ENCODE peak calls at places on chromosome 10, in seven cellular contexts. J is stimulated activated CD8-positive, alpha-beta memory T cell treated with anti-CD3 and anti-CD28 coated beads, Interleukin-12 subunit alpha, Interleukin-12 subunit beta, amount 100 ng/mL, for 4 hours; C is H54; P is AML-193; W is lower leg skin; I is A549; M is NCI-H446 treated with DMSO at 0.1 percent for 48 hours. O is an unnamed sample.

GRCh38 chr10:93079663-93080349 is 6.1 kb downstream of the CYP26A1 start:
- DNase-seq in W (peak), C (no peak), I (no peak), P (no peak), M (no peak), J (no peak), O (no peak)

GRCh38 chr10:127161482-127161881 is 34.9 kb downstream of the INSYN2A start:
- DNase-seq in W (no peak), C (no peak), P (no peak), J (no peak), I (no peak), M (no peak), O (no peak)

GRCh38 chr10:79405995-79406515 is 39.4 kb downstream of the ZCCHC24 start:
- DNase-seq in J (no peak), I (no peak), P (no peak), C (no peak), M (no peak), W (no peak), O (no peak)

GRCh38 chr10:6579193-6579903 is 728 bp downstream of the PRKCQ start:
- DNase-seq in P (no peak), M (no peak), I (no peak), J (no peak), C (no peak), W (no peak), O (no peak)

GRCh38 chr10:24518411-24518810 is 205.3 kb downstream of the ARHGAP21 start:
- DNase-seq in J (no peak), W (no peak), P (no peak), M (no peak), I (no peak), C (no peak), O (no peak)

GRCh38 chr10:97074256-97075145 is 111.3 kb downstream of the SLIT1 start:
- DNase-seq in P (no peak), C (no peak), W (no peak), I (no peak), M (no peak), J (no peak), O (no peak)

GRCh38 chr10:1292611-1293021 is 236.4 kb downstream of the WDR37 start:
- DNase-seq in J (no peak), P (no peak), I (no peak), C (no peak), M (no peak), W (peak), O (no peak)

GRCh38 chr10:60367014-60367413 is 22.7 kb downstream of the ANK3 start:
- DNase-seq in J (no peak), P (no peak), M (peak), W (no peak), C (no peak), I (no peak), O (no peak)

GRCh38 chr10:126844406-126844805 is 60.8 kb upstream of the DOCK1 start:
- DNase-seq in W (no peak), I (peak), P (no peak), C (no peak), J (no peak), M (no peak), O (no peak)

GRCh38 chr10:5645375-5645774 is 21.0 kb downstream of the ASB13 start:
- DNase-seq in M (no peak), J (no peak), I (no peak), P (no peak), C (no peak), W (peak), O (no peak)

GRCh38 chr10:32367793-32368453 is 21.0 kb upstream of the EPC1 start:
- DNase-seq in M (peak), W (peak), P (peak), J (peak), I (no peak), C (no peak), O (peak)

GRCh38 chr10:87752571-87752970 is 65.5 kb downstream of the ATAD1 start:
- DNase-seq in J (no peak), P (no peak), I (no peak), C (no peak), M (no peak), W (no peak), O (no peak)

GRCh38 chr10:130992802-130993523 is 318.6 kb downstream of the TCERG1L start:
- DNase-seq in C (no peak), I (no peak), J (no peak), M (no peak), W (peak), P (no peak), O (no peak)

GRCh38 chr10:122263971-122264370 is 7.1 kb upstream of the BTBD16 start:
- DNase-seq in J (no peak), W (peak), P (no peak), I (no peak), C (no peak), M (no peak), O (no peak)

GRCh38 chr10:78578929-78579328 is 489.8 kb upstream of the ZMIZ1 start:
- DNase-seq in I (no peak), W (peak), J (no peak), M (no peak), C (no peak), P (no peak), O (no peak)

GRCh38 chr10:47181057-47181849 is 118.7 kb upstream of the GDF10 start:
- DNase-seq in P (no peak), W (peak), I (no peak), J (no peak), M (no peak), C (no peak), O (no peak)

O was measured in GF-D8.